ENCODE peak calls at places on chromosomes 7 and 10, in nine cellular contexts. One of them, this sample, is unnamed. For H3K27me3, the result is how much of the 10 kb centered on the place peaks cover.

GRCh38 chr10:125756196-125756595 is 19.4 kb downstream of the MMP21 start:
- DNase-seq in AG04450: no peak
- DNase-seq in breast epithelium: no peak
- DNase-seq in left ventricle myocardium inferior: no peak
- DNase-seq in HL-60: no peak
- DNase-seq in stomach: no peak
- DNase-seq in psoas muscle: no peak
- DNase-seq in GM23338: no peak
- DNase-seq in MM.1S: no peak
- DNase-seq in this sample: no peak

GRCh38 chr10:122112021-122112616 is 123.2 kb downstream of the TACC2 start:
- DNase-seq in AG04450: no peak
- DNase-seq in breast epithelium: no peak
- DNase-seq in left ventricle myocardium inferior: no peak
- DNase-seq in HL-60: no peak
- DNase-seq in stomach: no peak
- DNase-seq in psoas muscle: no peak
- DNase-seq in GM23338: no peak
- DNase-seq in MM.1S: no peak
- DNase-seq in this sample: no peak

GRCh38 chr10:59905066-59905734 is 1.2 kb downstream of the CCDC6 start:
- DNase-seq in AG04450: no peak
- DNase-seq in breast epithelium: peak
- DNase-seq in left ventricle myocardium inferior: no peak
- DNase-seq in HL-60: no peak
- DNase-seq in stomach: peak
- DNase-seq in psoas muscle: peak
- DNase-seq in GM23338: peak
- DNase-seq in MM.1S: no peak
- DNase-seq in this sample: no peak

GRCh38 chr10:11742009-11742778 is at the start of gene ECHDC3:
- DNase-seq in AG04450: no peak
- DNase-seq in breast epithelium: no peak
- DNase-seq in left ventricle myocardium inferior: peak
- DNase-seq in HL-60: no peak
- DNase-seq in stomach: peak
- DNase-seq in psoas muscle: peak
- DNase-seq in GM23338: peak
- DNase-seq in MM.1S: peak
- DNase-seq in this sample: no peak

GRCh38 chr7:87875151-87876039 is 765 bp downstream of the SLC25A40 start:
- DNase-seq in AG04450: no peak
- DNase-seq in breast epithelium: no peak
- DNase-seq in left ventricle myocardium inferior: peak
- DNase-seq in HL-60: no peak
- DNase-seq in stomach: no peak
- DNase-seq in psoas muscle: no peak
- DNase-seq in GM23338: peak
- DNase-seq in MM.1S: peak
- DNase-seq in this sample: no peak

GRCh38 chr10:104483582-104483981 is 129.9 kb downstream of the CFAP58 start:
- DNase-seq in AG04450: no peak
- DNase-seq in breast epithelium: no peak
- DNase-seq in left ventricle myocardium inferior: no peak
- DNase-seq in HL-60: no peak
- DNase-seq in stomach: no peak
- DNase-seq in psoas muscle: no peak
- DNase-seq in GM23338: no peak
- DNase-seq in MM.1S: no peak
- DNase-seq in this sample: no peak

GRCh38 chr7:45242698-45243097 is 85.1 kb downstream of the RAMP3 start:
- DNase-seq in AG04450: no peak
- DNase-seq in breast epithelium: no peak
- DNase-seq in left ventricle myocardium inferior: no peak
- DNase-seq in HL-60: no peak
- DNase-seq in stomach: no peak
- DNase-seq in psoas muscle: no peak
- DNase-seq in GM23338: no peak
- DNase-seq in MM.1S: no peak
- DNase-seq in this sample: no peak

GRCh38 chr10:62959553-62959952 is 143.4 kb upstream of the EGR2 start:
- DNase-seq in AG04450: no peak
- DNase-seq in breast epithelium: no peak
- DNase-seq in left ventricle myocardium inferior: no peak
- DNase-seq in HL-60: no peak
- DNase-seq in stomach: no peak
- DNase-seq in psoas muscle: no peak
- DNase-seq in GM23338: no peak
- DNase-seq in MM.1S: no peak
- DNase-seq in this sample: no peak

GRCh38 chr7:131529179-131529578 is 27.2 kb downstream of the PODXL start:
- DNase-seq in AG04450: no peak
- DNase-seq in breast epithelium: no peak
- DNase-seq in left ventricle myocardium inferior: no peak
- DNase-seq in HL-60: no peak
- DNase-seq in stomach: no peak
- DNase-seq in psoas muscle: no peak
- DNase-seq in GM23338: no peak
- DNase-seq in MM.1S: no peak
- DNase-seq in this sample: no peak

GRCh38 chr10:124996854-124997215 is 54.9 kb downstream of the ZRANB1 start:
- DNase-seq in AG04450: no peak
- DNase-seq in breast epithelium: no peak
- DNase-seq in left ventricle myocardium inferior: peak
- DNase-seq in HL-60: no peak
- DNase-seq in stomach: no peak
- DNase-seq in psoas muscle: no peak
- DNase-seq in GM23338: no peak
- DNase-seq in MM.1S: no peak
- DNase-seq in this sample: no peak

GRCh38 chr10:102869290-102870198 is at the start of gene AS3MT:
- DNase-seq in AG04450: no peak
- DNase-seq in breast epithelium: no peak
- DNase-seq in left ventricle myocardium inferior: peak
- DNase-seq in HL-60: no peak
- DNase-seq in stomach: no peak
- DNase-seq in psoas muscle: peak
- DNase-seq in GM23338: peak
- DNase-seq in MM.1S: no peak
- DNase-seq in this sample: no peak

GRCh38 chr7:128701062-128701785 is 29.1 kb downstream of the GARIN1A start:
- DNase-seq in AG04450: no peak
- DNase-seq in breast epithelium: no peak
- DNase-seq in left ventricle myocardium inferior: no peak
- DNase-seq in HL-60: no peak
- DNase-seq in stomach: no peak
- DNase-seq in psoas muscle: no peak
- DNase-seq in GM23338: peak
- DNase-seq in MM.1S: no peak
- DNase-seq in this sample: no peak

GRCh38 chr7:146094356-146094755 is 22.2 kb upstream of the CNTNAP2 start:
- DNase-seq in AG04450: no peak
- DNase-seq in breast epithelium: no peak
- DNase-seq in left ventricle myocardium inferior: no peak
- DNase-seq in HL-60: no peak
- DNase-seq in stomach: no peak
- DNase-seq in psoas muscle: no peak
- DNase-seq in GM23338: no peak
- DNase-seq in MM.1S: no peak
- DNase-seq in this sample: no peak

GRCh38 chr7:146090023-146090645 is 26.5 kb upstream of the CNTNAP2 start:
- DNase-seq in AG04450: no peak
- DNase-seq in breast epithelium: no peak
- DNase-seq in left ventricle myocardium inferior: no peak
- DNase-seq in HL-60: no peak
- DNase-seq in stomach: no peak
- DNase-seq in psoas muscle: no peak
- DNase-seq in GM23338: peak
- DNase-seq in MM.1S: peak
- DNase-seq in this sample: peak
- TF ChIP-seq CTCF in AG04450: peak
- TF ChIP-seq CTCF in breast epithelium: no peak
- TF ChIP-seq CTCF in left ventricle myocardium inferior: peak
- TF ChIP-seq CTCF in HL-60: peak
- TF ChIP-seq CTCF in stomach: peak
- TF ChIP-seq CTCF in psoas muscle: peak
- TF ChIP-seq CTCF in GM23338: peak
- TF ChIP-seq CTCF in MM.1S: peak
- TF ChIP-seq CTCF in this sample: peak

DNA sequence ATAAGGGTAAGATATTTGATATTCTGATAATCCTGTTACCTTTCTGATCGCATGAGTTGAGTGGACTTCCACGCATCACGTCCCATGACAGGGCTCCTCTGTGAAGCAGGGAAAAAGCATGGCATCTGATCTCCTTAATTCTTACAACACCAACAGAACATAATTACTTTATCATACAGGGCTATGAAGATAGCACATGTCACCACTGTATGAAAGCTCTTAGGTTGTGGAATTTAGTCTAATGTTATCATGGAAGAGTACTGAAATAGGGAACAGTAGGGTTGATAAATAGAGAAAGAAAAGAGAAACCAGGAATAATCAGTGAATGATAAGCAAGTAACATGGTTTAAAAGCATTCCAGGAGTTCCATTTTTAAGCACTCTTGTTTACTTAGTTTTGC is 212.0 kb downstream of the CACNB2 start:
- DNase-seq in AG04450: no peak
- DNase-seq in breast epithelium: no peak
- DNase-seq in left ventricle myocardium inferior: no peak
- DNase-seq in HL-60: no peak
- DNase-seq in stomach: no peak
- DNase-seq in psoas muscle: no peak
- DNase-seq in GM23338: no peak
- DNase-seq in MM.1S: no peak
- DNase-seq in this sample: no peak
- H3K4me3 ChIP-seq in AG04450: no peak
- H3K4me3 ChIP-seq in breast epithelium: no peak
- H3K4me3 ChIP-seq in left ventricle myocardium inferior: peak
- H3K4me3 ChIP-seq in HL-60: no peak
- H3K4me3 ChIP-seq in stomach: no peak
- H3K4me3 ChIP-seq in psoas muscle: no peak
- H3K4me3 ChIP-seq in GM23338: no peak
- H3K4me3 ChIP-seq in MM.1S: no peak
- H3K4me3 ChIP-seq in this sample: no peak

GRCh38 chr10:71213127-71213616 is 802 bp downstream of the UNC5B start:
- DNase-seq in AG04450: no peak
- DNase-seq in breast epithelium: peak
- DNase-seq in left ventricle myocardium inferior: peak
- DNase-seq in HL-60: no peak
- DNase-seq in stomach: peak
- DNase-seq in psoas muscle: peak
- DNase-seq in GM23338: peak
- DNase-seq in MM.1S: peak
- DNase-seq in this sample: no peak

GRCh38 chr10:71212249-71213126 is at the start of gene UNC5B:
- DNase-seq in AG04450: peak
- DNase-seq in breast epithelium: peak
- DNase-seq in left ventricle myocardium inferior: peak
- DNase-seq in HL-60: peak
- DNase-seq in stomach: peak
- DNase-seq in psoas muscle: peak
- DNase-seq in GM23338: peak
- DNase-seq in MM.1S: peak
- DNase-seq in this sample: no peak

GRCh38 chr10:71211053-71211452 is 1.3 kb upstream of the UNC5B start:
- DNase-seq in AG04450: no peak
- DNase-seq in breast epithelium: no peak
- DNase-seq in left ventricle myocardium inferior: no peak
- DNase-seq in HL-60: no peak
- DNase-seq in stomach: peak
- DNase-seq in psoas muscle: no peak
- DNase-seq in GM23338: no peak
- DNase-seq in MM.1S: no peak
- DNase-seq in this sample: no peak

GRCh38 chr10:71210031-71210871 is 2.1 kb upstream of the UNC5B start:
- DNase-seq in AG04450: no peak
- DNase-seq in breast epithelium: no peak
- DNase-seq in left ventricle myocardium inferior: no peak
- DNase-seq in HL-60: no peak
- DNase-seq in stomach: peak
- DNase-seq in psoas muscle: no peak
- DNase-seq in GM23338: no peak
- DNase-seq in MM.1S: no peak
- DNase-seq in this sample: no peak

GRCh38 chr10:71211759-71212248 is 566 bp upstream of the UNC5B start:
- DNase-seq in AG04450: no peak
- DNase-seq in breast epithelium: no peak
- DNase-seq in left ventricle myocardium inferior: no peak
- DNase-seq in HL-60: no peak
- DNase-seq in stomach: no peak
- DNase-seq in psoas muscle: no peak
- DNase-seq in GM23338: no peak
- DNase-seq in MM.1S: no peak
- DNase-seq in this sample: no peak
- H3K27me3 ChIP-seq in AG04450: under half
- H3K27me3 ChIP-seq in breast epithelium: under half
- H3K27me3 ChIP-seq in left ventricle myocardium inferior: under half
- H3K27me3 ChIP-seq in HL-60: under half
- H3K27me3 ChIP-seq in stomach: under half
- H3K27me3 ChIP-seq in psoas muscle: under half
- H3K27me3 ChIP-seq in GM23338: half or more
- H3K27me3 ChIP-seq in MM.1S: half or more
- H3K27me3 ChIP-seq in this sample: under half

DNA sequence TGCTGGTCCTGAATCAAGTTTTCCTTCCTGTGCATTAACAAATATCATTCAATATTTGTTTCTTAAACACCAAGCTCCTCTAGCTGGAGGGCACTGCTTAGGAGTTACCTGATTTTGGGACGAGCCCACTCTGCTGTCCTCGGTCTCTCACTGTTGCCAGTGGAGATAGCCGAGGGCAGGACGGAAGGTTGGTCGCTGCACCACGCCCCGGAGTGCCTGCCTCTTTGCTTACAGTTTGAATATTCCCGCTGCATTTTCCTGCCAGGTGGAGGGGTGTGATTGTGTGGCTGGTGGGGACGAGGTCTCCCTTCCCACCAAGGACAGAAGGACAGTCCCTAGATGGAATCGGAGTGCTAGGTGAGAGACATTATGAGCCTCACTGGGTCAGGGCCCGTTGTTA is 201.5 kb downstream of the DNAJB6 start:
- DNase-seq in AG04450: no peak
- DNase-seq in breast epithelium: no peak
- DNase-seq in left ventricle myocardium inferior: no peak
- DNase-seq in HL-60: no peak
- DNase-seq in stomach: no peak
- DNase-seq in psoas muscle: no peak
- DNase-seq in GM23338: no peak
- DNase-seq in MM.1S: no peak
- DNase-seq in this sample: no peak
- TF ChIP-seq CTCF in AG04450: no peak
- TF ChIP-seq CTCF in breast epithelium: no peak
- TF ChIP-seq CTCF in left ventricle myocardium inferior: no peak
- TF ChIP-seq CTCF in HL-60: no peak
- TF ChIP-seq CTCF in stomach: no peak
- TF ChIP-seq CTCF in psoas muscle: no peak
- TF ChIP-seq CTCF in GM23338: no peak
- TF ChIP-seq CTCF in MM.1S: no peak
- TF ChIP-seq CTCF in this sample: no peak

DNA sequence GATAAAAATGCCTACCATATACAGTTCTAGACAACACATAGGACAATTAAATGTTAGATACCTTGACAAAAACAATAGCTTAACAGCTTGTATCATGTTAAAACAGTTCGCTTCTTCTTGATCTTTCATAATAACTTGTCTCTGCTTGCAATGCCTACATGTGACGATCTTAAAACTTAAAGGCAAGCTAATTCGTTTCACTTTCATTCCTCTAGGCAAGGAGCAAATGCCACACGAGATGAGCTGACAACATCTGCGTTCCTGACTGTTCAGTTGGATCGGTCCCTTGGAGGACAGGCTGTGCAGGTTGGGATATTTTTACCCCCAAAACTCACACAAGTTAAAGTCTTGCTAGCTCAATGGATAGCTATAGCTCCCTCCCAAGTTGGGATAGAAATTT is 51.6 kb upstream of the ARL4A start:
- DNase-seq in AG04450: no peak
- DNase-seq in breast epithelium: no peak
- DNase-seq in left ventricle myocardium inferior: no peak
- DNase-seq in HL-60: no peak
- DNase-seq in stomach: no peak
- DNase-seq in psoas muscle: no peak
- DNase-seq in GM23338: peak
- DNase-seq in MM.1S: peak
- DNase-seq in this sample: no peak
- H3K4me3 ChIP-seq in AG04450: peak
- H3K4me3 ChIP-seq in breast epithelium: peak
- H3K4me3 ChIP-seq in left ventricle myocardium inferior: peak
- H3K4me3 ChIP-seq in HL-60: no peak
- H3K4me3 ChIP-seq in stomach: no peak
- H3K4me3 ChIP-seq in psoas muscle: no peak
- H3K4me3 ChIP-seq in GM23338: no peak
- H3K4me3 ChIP-seq in MM.1S: peak
- H3K4me3 ChIP-seq in this sample: no peak